ENCODE peak calls at places on chromosomes 4 and X, in seven cellular contexts. V is endodermal cell, X is lung, F is brain microvascular endothelial cell, C is foreskin keratinocyte, K is MCF 10A, Z is cardiac muscle cell. U is an unnamed sample.

GRCh38 chrX:80576815-80577533 is 156.7 kb downstream of the TENT5D start:
- DNase-seq in V (peak), K (no peak), Z (no peak), C (no peak), X (no peak), F (no peak), U (no peak)

GRCh38 chrX:80011522-80011921 is 3.0 kb upstream of the TBX22 start:
- DNase-seq in K (no peak), Z (no peak), V (no peak), C (no peak), F (no peak), X (no peak), U (no peak)

GRCh38 chr4:72031868-72032619 is at the start of gene NPFFR2:
- DNase-seq in V (peak), K (no peak), Z (peak), C (no peak), F (peak), X (peak), U (peak)

GRCh38 chrX:85244411-85245210 is 820 bp downstream of the ZNF711 start:
- DNase-seq in K (no peak), F (no peak), V (peak), C (no peak), X (no peak), Z (peak), U (no peak)

GRCh38 chr4:166169111-166169510 is 296.1 kb downstream of the TLL1 start:
- DNase-seq in F (peak), X (no peak), V (peak), K (peak), C (no peak), Z (peak), U (no peak)

GRCh38 chr4:128861856-128862518 is 52.5 kb downstream of the JADE1 start:
- DNase-seq in Z (no peak), C (no peak), F (no peak), X (no peak), V (no peak), K (no peak), U (no peak)

GRCh38 chrX:11427082-11428033 is 134.1 kb downstream of the AMELX start:
- DNase-seq in F (no peak), C (no peak), X (no peak), V (peak), Z (peak), K (no peak), U (peak)

GRCh38 chrX:70041993-70042392 is 7.7 kb downstream of the AWAT2 start:
- DNase-seq in X (no peak), C (no peak), F (no peak), K (no peak), V (no peak), Z (no peak), U (no peak)

GRCh38 chrX:130981836-130982235 is 76.3 kb upstream of the ARHGAP36 start:
- DNase-seq in K (no peak), X (no peak), F (no peak), C (no peak), Z (peak), V (no peak), U (no peak)

GRCh38 chrX:153414838-153415552 is 3.7 kb downstream of the ZFP92 start:
- DNase-seq in F (no peak), C (no peak), V (no peak), X (no peak), Z (peak), K (peak), U (no peak)

GRCh38 chr4:14196141-14196540 is 568.6 kb upstream of the BOD1L1 start:
- DNase-seq in Z (peak), F (peak), K (peak), C (peak), X (no peak), V (peak), U (no peak)

GRCh38 chr4:70183168-70183939 is 12.2 kb upstream of the ODAM start:
- DNase-seq in Z (peak), V (peak), K (peak), F (peak), C (no peak), X (no peak), U (no peak)

GRCh38 chr4:17400696-17401095 is 111.2 kb downstream of the QDPR start:
- DNase-seq in Z (no peak), V (no peak), X (no peak), F (no peak), K (no peak), C (no peak), U (no peak)

GRCh38 chr4:17030543-17030942 is 132.1 kb upstream of the LDB2 start:
- DNase-seq in K (peak), V (no peak), Z (peak), X (no peak), C (peak), F (peak), U (no peak)

GRCh38 chr4:57071340-57071739 is 38.8 kb downstream of the IGFBP7 start:
- DNase-seq in K (peak), Z (peak), X (no peak), C (no peak), V (no peak), F (peak), U (no peak)

GRCh38 chr4:151690884-151691283 is 69.9 kb downstream of the GATB start:
- DNase-seq in X (no peak), K (no peak), C (no peak), Z (peak), V (no peak), F (no peak), U (no peak)

GRCh38 chr4:152014280-152014679 is 253.5 kb upstream of the GATB start:
- DNase-seq in X (no peak), K (no peak), Z (no peak), C (no peak), F (no peak), V (no peak), U (no peak)

GRCh38 chr4:22203436-22204011 is 255.0 kb upstream of the KCNIP4 start:
- DNase-seq in F (peak), C (no peak), Z (peak), X (no peak), V (no peak), K (no peak), U (no peak)

GRCh38 chr4:47829438-47829837 is 8.4 kb downstream of the CORIN start:
- DNase-seq in X (no peak), V (no peak), C (no peak), F (no peak), Z (no peak), K (no peak), U (no peak)

GRCh38 chr4:122775987-122776836 is 43.7 kb downstream of the BBS12 start:
- DNase-seq in Z (no peak), V (peak), C (peak), K (no peak), F (no peak), X (no peak), U (no peak)

GRCh38 chr4:83846193-83846830 is 310.4 kb downstream of the GPAT3 start:
- DNase-seq in K (no peak), C (no peak), V (peak), Z (no peak), F (no peak), X (no peak), U (no peak)

GRCh38 chr4:94307231-94307840 is 35.3 kb downstream of the HPGDS start:
- DNase-seq in K (no peak), C (no peak), V (no peak), F (peak), Z (no peak), X (no peak), U (no peak)

GRCh38 chrX:38375888-38376287 is 23.5 kb downstream of the OTC start:
- DNase-seq in Z (peak), X (no peak), V (peak), K (peak), F (peak), C (no peak), U (no peak)

GRCh38 chrX:47311857-47312774 is 58.3 kb upstream of the ZNF157 start:
- DNase-seq in X (peak), V (peak), Z (peak), C (no peak), K (peak), F (peak), U (no peak)

GRCh38 chr4:92636038-92636825 is 332.5 kb downstream of the GRID2 start:
- DNase-seq in C (no peak), Z (no peak), K (no peak), V (no peak), X (no peak), F (no peak), U (no peak)

GRCh38 chr4:87353592-87353991 is 30.9 kb upstream of the HSD17B13 start:
- DNase-seq in Z (peak), K (peak), C (no peak), X (peak), V (peak), F (peak), U (no peak)

GRCh38 chr4:5747746-5748365 is 36.9 kb downstream of the EVC start:
- DNase-seq in C (peak), Z (peak), X (no peak), F (peak), V (no peak), K (no peak), U (no peak)

GRCh38 chrX:19554786-19555185 is 39.5 kb upstream of the MAP3K15 start:
- DNase-seq in X (no peak), C (no peak), F (peak), K (no peak), V (no peak), Z (peak), U (no peak)

GRCh38 chr4:3215733-3216132 is 33.2 kb upstream of the MSANTD1 start:
- DNase-seq in C (no peak), V (no peak), K (no peak), Z (no peak), X (no peak), F (no peak), U (no peak)

GRCh38 chr4:138845051-138845450 is 170.5 kb upstream of the NOCT start:
- DNase-seq in K (no peak), F (no peak), Z (no peak), X (no peak), C (no peak), V (peak), U (no peak)

DNA sequence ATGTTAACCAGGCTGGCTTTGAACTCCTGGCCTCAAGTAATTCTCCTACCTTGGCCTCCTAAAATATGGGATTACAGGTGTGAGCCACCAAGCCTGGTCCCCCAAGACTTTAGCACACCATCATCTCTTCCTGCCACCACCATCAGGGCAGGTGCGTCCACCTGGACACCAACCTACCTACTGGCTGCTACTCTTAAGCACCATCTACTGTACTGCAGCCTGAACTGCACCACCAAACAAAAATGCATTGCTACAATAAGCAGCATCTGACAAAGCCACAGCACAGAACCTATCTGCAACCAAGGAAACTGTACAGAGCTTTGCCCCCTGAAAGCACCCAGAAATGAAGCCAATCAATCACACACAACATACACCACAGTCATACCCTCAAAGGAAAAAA is 139.7 kb downstream of the EFHC2 start:
- DNase-seq in K (peak), Z (no peak), C (no peak), V (no peak), X (no peak), F (no peak), U (no peak)
- TF ChIP-seq CTCF in K (no peak), Z (no peak), C (peak), V (peak), X (no peak), F (no peak), U (no peak)

GRCh38 chrX:8179653-8180052 is 8.6 kb upstream of the VCX2 start:
- DNase-seq in K (peak), C (no peak), F (no peak), Z (peak), X (no peak), V (no peak), U (no peak)
- TF ChIP-seq CTCF in K (peak), C (peak), F (peak), Z (peak), X (no peak), V (peak), U (peak)

DNA sequence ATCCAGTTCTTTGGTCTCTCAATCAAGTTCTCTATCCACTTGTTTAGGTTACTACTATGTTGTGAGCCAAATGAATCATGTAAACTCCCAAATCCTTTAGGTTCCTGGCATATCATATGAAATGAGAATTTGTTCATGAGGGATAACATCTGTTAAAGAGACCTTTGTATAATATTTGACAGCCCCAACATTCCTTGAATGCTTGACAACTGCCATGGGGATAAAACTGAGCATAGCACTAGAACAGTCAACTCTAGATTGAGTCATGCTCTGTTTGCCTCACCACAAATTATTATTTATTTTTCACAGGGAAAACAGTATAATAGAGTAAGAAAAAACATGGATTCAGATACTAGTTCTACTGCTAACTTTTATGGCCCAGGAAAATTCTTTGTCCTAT is 93.3 kb downstream of the NAA11 start:
- DNase-seq in X (no peak), F (peak), K (no peak), V (no peak), C (no peak), Z (peak), U (no peak)
- TF ChIP-seq CTCF in X (no peak), F (no peak), K (no peak), V (no peak), C (no peak), Z (no peak), U (no peak)

GRCh38 chr4:75285837-75286236 is 228.4 kb downstream of the RCHY1 start:
- DNase-seq in C (no peak), Z (no peak), X (no peak), F (no peak), K (no peak), V (no peak), U (no peak)

GRCh38 chr4:75287738-75288517 is 226.3 kb downstream of the RCHY1 start:
- DNase-seq in C (no peak), V (no peak), F (no peak), Z (no peak), K (no peak), X (no peak), U (no peak)

GRCh38 chr4:75289843-75290616 is 224.2 kb downstream of the RCHY1 start:
- DNase-seq in K (peak), V (peak), X (no peak), F (peak), Z (peak), C (peak), U (no peak)
- TF ChIP-seq CTCF in K (peak), V (peak), X (no peak), F (peak), Z (peak), C (peak), U (peak)

DNA sequence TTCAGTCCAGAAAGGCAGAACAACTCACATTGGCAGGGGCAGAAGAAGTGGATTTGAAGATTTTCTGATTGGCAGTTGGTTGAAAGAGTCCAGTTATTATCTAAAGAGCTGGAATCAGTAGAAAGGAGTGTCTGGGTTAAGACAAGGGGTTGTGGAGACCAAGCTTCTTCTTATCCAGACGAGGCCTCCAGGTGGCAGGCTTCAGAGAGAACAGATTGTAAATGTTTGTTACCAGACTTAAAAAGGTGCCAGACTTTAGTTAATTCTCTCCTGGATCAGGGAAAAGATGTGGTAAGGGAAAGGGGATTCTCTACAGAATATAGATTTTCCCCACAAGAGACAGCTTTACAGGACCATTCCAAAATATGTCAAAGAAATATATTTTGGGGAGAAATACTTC is 36.7 kb upstream of the TLR3 start:
- DNase-seq in X (no peak), Z (no peak), C (no peak), K (no peak), F (no peak), V (peak), U (no peak)
- TF ChIP-seq CTCF in X (no peak), Z (peak), C (no peak), K (no peak), F (peak), V (peak), U (no peak)

GRCh38 chrX:72003811-72004750 is 93.4 kb downstream of the NHSL2 start:
- DNase-seq in C (no peak), Z (peak), V (peak), K (no peak), F (no peak), X (no peak), U (peak)
- TF ChIP-seq CTCF in C (peak), Z (peak), V (peak), K (no peak), F (peak), X (no peak), U (peak)

GRCh38 chr4:110344165-110344564 is 131.8 kb upstream of the ENPEP start:
- DNase-seq in F (peak), V (peak), C (no peak), Z (peak), K (peak), X (no peak), U (no peak)
- TF ChIP-seq CTCF in F (peak), V (peak), C (peak), Z (peak), K (peak), X (no peak), U (peak)

GRCh38 chr4:111631157-111631999 is 513.9 kb upstream of the FAM241A start:
- DNase-seq in C (no peak), V (no peak), X (no peak), Z (peak), K (peak), F (no peak), U (no peak)
- TF ChIP-seq CTCF in C (peak), V (peak), X (no peak), Z (peak), K (peak), F (peak), U (peak)

DNA sequence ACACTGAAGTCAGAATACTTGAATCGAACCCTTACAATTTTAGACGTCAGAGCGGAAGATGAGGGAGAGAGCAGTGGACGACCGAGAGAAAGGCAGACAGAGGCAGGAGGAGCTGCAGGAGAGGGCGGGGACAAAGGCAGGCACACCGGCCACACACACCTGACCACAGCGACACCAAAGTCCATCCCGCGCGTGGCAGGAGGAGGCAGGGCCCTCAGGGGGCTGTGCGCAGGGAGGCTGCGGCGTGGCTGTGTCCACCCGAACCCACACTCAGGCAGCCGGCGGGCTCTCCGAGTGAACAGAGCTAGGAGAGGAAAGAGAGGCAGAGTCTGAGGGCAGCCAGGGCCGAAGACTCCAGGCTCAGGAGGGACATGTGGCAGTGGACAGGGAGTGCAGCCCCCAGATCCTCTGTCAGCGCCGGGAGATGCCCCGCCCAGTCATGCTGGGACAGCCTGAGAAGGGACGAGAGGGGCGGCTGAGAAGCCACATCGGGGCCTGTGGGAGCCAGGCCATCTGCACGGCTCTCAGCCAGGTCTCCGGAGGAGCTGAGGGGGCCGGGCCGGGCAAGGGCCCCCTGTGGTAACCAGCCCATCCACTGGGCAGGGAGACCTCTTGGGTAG is 20.1 kb downstream of the GAK start:
- DNase-seq in K (no peak), C (no peak), F (no peak), Z (no peak), X (no peak), V (no peak), U (no peak)
- TF ChIP-seq CTCF in K (no peak), C (no peak), F (no peak), Z (no peak), X (no peak), V (no peak), U (no peak)